ENCODE peak calls at places on chromosomes 13 and 19, in four cellular contexts. F is HCT116, B is HepG2, T is K562. M is an unnamed sample.

GRCh38 chr19:18762125-18763023 is 28.7 kb downstream of the COMP start:
- DNase-seq in F (peak; percentile 26), B (peak; percentile 63), T (no peak), M (no peak)

GRCh38 chr13:59997976-59998375 is 165.8 kb downstream of the DIAPH3 start:
- DNase-seq in F (no peak), B (no peak), T (no peak), M (no peak)

GRCh38 chr13:74751739-74752138 is 617.5 kb upstream of the KLF12 start:
- DNase-seq in F (no peak), B (no peak), T (no peak), M (no peak)

GRCh38 chr13:80508031-80508430 is 167.1 kb upstream of the SPRY2 start:
- DNase-seq in F (no peak), B (no peak), T (no peak), M (no peak)

GRCh38 chr19:19820774-19821315 is 705 bp downstream of the ZNF506 start:
- DNase-seq in F (no peak), B (no peak), T (no peak), M (no peak)

GRCh38 chr19:43763473-43763939 is 8.7 kb upstream of the SMG9 start:
- DNase-seq in F (no peak), B (no peak), T (no peak), M (no peak)

GRCh38 chr13:112260108-112261055 is 115.8 kb upstream of the SPACA7 start:
- DNase-seq in F (no peak), B (no peak), T (no peak), M (no peak)

GRCh38 chr13:74367193-74367592 is 233.0 kb upstream of the KLF12 start:
- DNase-seq in F (no peak), B (no peak), T (no peak), M (no peak)

GRCh38 chr19:45952691-45953505 is 20.8 kb downstream of the NOVA2 start:
- DNase-seq in F (no peak), B (no peak), T (peak; percentile 82), M (no peak)

GRCh38 chr13:104816716-104817115 is 1718.7 kb downstream of the EFNB2 start:
- DNase-seq in F (no peak), B (no peak), T (no peak), M (no peak)

GRCh38 chr13:30204564-30204963 is 102.8 kb downstream of the KATNAL1 start:
- DNase-seq in F (no peak), B (no peak), T (no peak), M (no peak)

GRCh38 chr19:13987101-13987890 is 18.8 kb downstream of the RFX1 start:
- DNase-seq in F (no peak), B (no peak), T (no peak), M (no peak)

GRCh38 chr19:38395381-38396127 is 7.1 kb downstream of the SPRED3 start:
- DNase-seq in F (no peak), B (no peak), T (no peak), M (no peak)

GRCh38 chr19:45421953-45422498 is 1.7 kb downstream of the ERCC1 start:
- DNase-seq in F (no peak), B (no peak), T (no peak), M (no peak)

GRCh38 chr19:54422136-54422535 is 6.9 kb downstream of the TTYH1 start:
- DNase-seq in F (no peak), B (no peak), T (no peak), M (no peak)

GRCh38 chr19:38290631-38291147 is 13.4 kb upstream of the C19orf33 start:
- DNase-seq in F (no peak), B (no peak), T (no peak), M (no peak)

GRCh38 chr13:28719656-28720055 is 886 bp upstream of the SLC46A3 start:
- DNase-seq in F (no peak), B (no peak), T (no peak), M (no peak)

GRCh38 chr13:51785592-51786424 is 18.2 kb downstream of the DHRS12 start:
- DNase-seq in F (no peak), B (no peak), T (peak; percentile 45), M (no peak)

GRCh38 chr19:280541-281007 is 10.6 kb downstream of the PLPP2 start:
- DNase-seq in F (no peak), B (no peak), T (no peak), M (no peak)

GRCh38 chr19:10624585-10624984 is 768 bp upstream of the SLC44A2 start:
- DNase-seq in F (no peak), B (no peak), T (no peak), M (no peak)

GRCh38 chr19:31351212-31352193 is 2.3 kb upstream of the TSHZ3 start:
- DNase-seq in F (no peak), B (no peak), T (no peak), M (no peak)

GRCh38 chr13:41514853-41515395 is 57.6 kb downstream of the RGCC start:
- DNase-seq in F (no peak), B (no peak), T (no peak), M (no peak)

GRCh38 chr13:113653264-113654174 is 4.5 kb downstream of the ATP4B start:
- DNase-seq in F (no peak), B (no peak), T (no peak), M (no peak)

GRCh38 chr13:74758188-74758587 is 624.0 kb upstream of the KLF12 start:
- DNase-seq in F (no peak), B (no peak), T (no peak), M (no peak)

GRCh38 chr19:8340341-8341096 is 2.5 kb downstream of the KANK3 start:
- DNase-seq in F (no peak), B (no peak), T (no peak), M (no peak)

GRCh38 chr19:45354443-45354842 is 13.9 kb downstream of the KLC3 start:
- DNase-seq in F (no peak), B (no peak), T (no peak), M (no peak)

GRCh38 chr19:4217429-4218264 is 11.7 kb upstream of the EBI3 start:
- DNase-seq in F (no peak), B (no peak), T (no peak), M (no peak)
- TF ChIP-seq TCF7L2 in F (no peak), B (no peak), T (no peak), M (no peak)

GRCh38 chr19:41264581-41265375 is 606 bp downstream of the HNRNPUL1 start:
- DNase-seq in F (no peak), B (peak; percentile 46), T (peak; percentile 66), M (no peak)

GRCh38 chr19:41261474-41262190 is 2.5 kb upstream of the HNRNPUL1 start:
- DNase-seq in F (no peak), B (no peak), T (no peak), M (peak; percentile 25)

GRCh38 chr19:41265376-41266153 is 1.4 kb downstream of the HNRNPUL1 start:
- DNase-seq in F (no peak), B (peak; percentile 56), T (peak; percentile 24), M (no peak)

GRCh38 chr19:41263850-41264580 is at the start of gene HNRNPUL1:
- DNase-seq in F (peak; percentile 100), B (peak; percentile 100), T (peak; percentile 100), M (peak; percentile 99)

GRCh38 chr19:41263042-41263849 is 926 bp upstream of the HNRNPUL1 start:
- DNase-seq in F (no peak), B (peak; percentile 35), T (peak; percentile 58), M (peak; percentile 13)
- TF ChIP-seq REST in F (no peak), B (no peak), T (no peak), M (no peak)

GRCh38 chr19:12873891-12874745 is 7.1 kb downstream of the DNASE2 start:
- DNase-seq in F (no peak), B (no peak), T (no peak), M (no peak)
- TF ChIP-seq CTCF in F (no peak), B (no peak), T (no peak), M (no peak)

DNA sequence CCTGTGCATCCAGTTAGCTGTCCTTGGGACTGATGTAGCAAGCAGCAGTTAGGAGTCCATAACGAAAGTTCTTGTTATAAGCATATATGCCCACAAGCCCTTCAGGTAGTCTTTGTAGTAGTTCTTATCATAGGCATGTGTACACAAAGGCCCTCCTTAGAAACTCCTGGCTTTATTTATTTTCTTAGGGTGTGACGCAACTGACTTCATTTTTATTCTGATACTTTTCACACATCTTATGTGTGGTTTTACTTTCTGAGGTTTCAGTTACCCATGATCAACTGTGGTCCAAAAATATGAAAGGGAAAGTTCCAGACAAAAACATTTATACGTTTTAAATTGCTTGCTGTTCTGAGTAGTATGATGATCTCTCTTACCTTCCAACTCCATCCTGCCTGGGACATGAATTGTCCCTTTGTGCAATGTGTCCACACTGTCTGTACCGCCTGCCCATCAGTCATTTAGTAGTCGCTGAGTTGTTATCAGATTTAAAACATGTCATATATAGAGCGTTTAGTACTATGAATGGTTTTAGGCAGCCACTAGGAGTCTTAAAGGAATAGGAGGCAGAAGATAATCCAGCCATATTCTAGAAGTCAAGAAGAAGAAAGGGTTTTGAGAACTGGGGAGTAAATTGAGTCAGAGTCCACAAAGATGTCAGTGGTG is 19.4 kb downstream of the GPC5 start:
- DNase-seq in F (no peak), B (no peak), T (no peak), M (no peak)
- TF ChIP-seq TCF7L2 in F (no peak), B (no peak), T (no peak), M (no peak)

GRCh38 chr13:62250501-62251175 is 835.0 kb upstream of the PCDH20 start:
- DNase-seq in F (no peak), B (no peak), T (no peak), M (no peak)
- TF ChIP-seq REST in F (no peak), B (no peak), T (no peak), M (no peak)

GRCh38 chr19:5784581-5785147 is at the start of gene PRR22:
- DNase-seq in F (no peak), B (no peak), T (no peak), M (no peak)

GRCh38 chr19:5785423-5785822 is 877 bp upstream of the PRR22 start:
- DNase-seq in F (no peak), B (no peak), T (no peak), M (no peak)

GRCh38 chr19:5788422-5788821 is 2.5 kb downstream of the DUS3L start:
- DNase-seq in F (no peak), B (no peak), T (no peak), M (no peak)

GRCh38 chr19:5787554-5788182 is 3.1 kb upstream of the PRR22 start:
- DNase-seq in F (no peak), B (no peak), T (no peak), M (no peak)

DNA sequence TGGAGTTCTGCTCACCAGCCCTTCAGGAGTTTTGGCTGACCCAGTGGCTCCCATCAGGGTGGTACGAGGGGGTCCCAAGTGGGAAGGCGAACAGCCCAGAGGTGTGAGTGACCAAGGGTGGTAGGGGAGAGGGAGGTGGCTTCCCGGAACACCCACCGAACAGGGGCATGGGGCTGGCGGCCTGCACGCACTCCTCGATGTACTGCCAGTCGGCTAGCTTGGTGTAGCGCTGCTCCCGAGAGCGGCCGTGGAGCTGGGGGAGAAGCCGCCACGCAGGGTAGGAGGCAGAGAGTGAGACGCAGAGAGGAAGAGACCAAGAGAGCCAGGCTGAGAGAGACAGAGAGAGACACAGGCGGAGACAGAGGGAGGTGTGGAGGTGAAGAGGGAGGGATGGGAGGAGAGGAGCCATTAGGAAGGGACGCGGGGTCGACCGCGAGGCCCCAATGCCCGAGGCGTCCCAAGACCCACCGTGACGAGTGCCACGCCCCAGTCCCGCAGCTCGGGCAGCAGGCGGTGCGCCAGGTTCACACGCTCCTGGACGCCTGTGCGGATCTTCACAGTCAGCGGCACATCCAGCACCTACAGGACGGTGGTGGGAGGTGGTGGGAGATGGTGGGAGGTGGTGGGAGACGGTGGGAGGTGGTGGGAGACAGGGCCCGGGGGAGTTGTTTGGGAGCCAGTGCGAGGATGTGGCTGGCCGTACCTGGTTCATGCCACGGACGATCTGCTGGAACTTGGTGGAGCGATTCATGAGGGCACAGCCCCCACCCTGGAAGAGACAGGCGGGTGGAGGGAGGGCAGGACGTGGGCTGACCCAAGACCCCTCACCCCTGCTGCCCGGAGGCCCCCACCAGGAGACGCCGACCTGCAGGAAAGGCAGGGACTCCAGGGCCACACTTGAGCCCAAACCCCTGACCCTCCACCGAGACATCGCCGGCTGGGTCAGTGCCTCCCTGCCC is 2.3 kb upstream of the PRR22 start:
- DNase-seq in F (no peak), B (no peak), T (no peak), M (no peak)
- TF ChIP-seq CTCF in F (no peak), B (no peak), T (no peak), M (no peak)

M was measured in Panc1.